ENCODE peak calls at places on chromosomes 3 and 15, in ten cellular contexts. Y, T, G, Z, P, S, L, Q, N and H are unnamed samples.

GRCh38 chr3:133937756-133938601 is 42.3 kb upstream of the RAB6B start:
- DNase-seq in Y (peak), T (no peak), G (no peak), Z (no peak), P (peak), S (no peak), L (no peak), Q (no peak), N (no peak), H (no peak)

GRCh38 chr15:82543155-82543554 is 2.9 kb upstream of the RPS17 start:
- DNase-seq in Y (no peak), T (no peak), G (no peak), Z (no peak), P (peak), S (no peak), L (no peak), Q (no peak), N (no peak), H (no peak)

GRCh38 chr3:60448668-60449067 is 802.6 kb downstream of the FHIT start:
- DNase-seq in Y (no peak), T (no peak), G (no peak), Z (no peak), P (no peak), S (no peak), L (no peak), Q (no peak), N (no peak), H (no peak)

GRCh38 chr3:55408193-55408826 is 78.8 kb downstream of the WNT5A start:
- DNase-seq in Y (no peak), T (no peak), G (no peak), Z (no peak), P (no peak), S (no peak), L (no peak), Q (no peak), N (no peak), H (no peak)

GRCh38 chr15:55555089-55555488 is 33.1 kb downstream of the PYGO1 start:
- DNase-seq in Y (no peak), T (no peak), G (no peak), Z (no peak), P (no peak), S (no peak), L (no peak), Q (no peak), N (no peak), H (no peak)

GRCh38 chr3:10354373-10355015 is 33.6 kb upstream of the SEC13 start:
- DNase-seq in Y (no peak), T (no peak), G (no peak), Z (no peak), P (no peak), S (no peak), L (no peak), Q (no peak), N (no peak), H (no peak)

GRCh38 chr3:174710622-174711021 is 148.5 kb upstream of the NAALADL2 start:
- DNase-seq in Y (no peak), T (no peak), G (no peak), Z (no peak), P (peak), S (no peak), L (no peak), Q (no peak), N (no peak), H (no peak)

GRCh38 chr15:56736308-56736707 is 3.0 kb upstream of the ZNF280D start:
- DNase-seq in Y (no peak), T (no peak), G (no peak), Z (no peak), P (peak), S (peak), L (no peak), Q (no peak), N (no peak), H (no peak)

GRCh38 chr3:169479314-169479939 is 184.1 kb downstream of the MECOM start:
- DNase-seq in Y (no peak), T (no peak), G (no peak), Z (no peak), P (peak), S (no peak), L (no peak), Q (no peak), N (no peak), H (no peak)

GRCh38 chr3:35596611-35597010 is 42.7 kb upstream of the ARPP21 start:
- DNase-seq in Y (no peak), T (no peak), G (no peak), Z (no peak), P (no peak), S (no peak), L (no peak), Q (no peak), N (no peak), H (no peak)

GRCh38 chr3:187713504-187713903 is 11.1 kb upstream of the RTP2 start:
- DNase-seq in Y (no peak), T (no peak), G (no peak), Z (no peak), P (peak), S (no peak), L (no peak), Q (peak), N (no peak), H (no peak)